ENCODE peak calls at places on chromosomes 2 and 18, in ten cellular contexts. One of them, this sample, is unnamed.

GRCh38 chr2:239596298-239596697 is 195.5 kb upstream of the HDAC4 start:
- DNase-seq in BJ: no peak
- DNase-seq in AG04449: no peak
- DNase-seq in psoas muscle: peak
- DNase-seq in GM12865: no peak
- DNase-seq in brain microvascular endothelial cell: no peak
- DNase-seq in small intestine: no peak
- DNase-seq in AG09309: no peak
- DNase-seq in astrocyte of the spinal cord: no peak
- DNase-seq in cardiac muscle cell: no peak
- DNase-seq in this sample: no peak

GRCh38 chr2:236663671-236664101 is 94.1 kb downstream of the ACKR3 start:
- DNase-seq in BJ: peak
- DNase-seq in AG04449: no peak
- DNase-seq in psoas muscle: peak
- DNase-seq in GM12865: no peak
- DNase-seq in brain microvascular endothelial cell: peak
- DNase-seq in small intestine: no peak
- DNase-seq in AG09309: no peak
- DNase-seq in astrocyte of the spinal cord: peak
- DNase-seq in cardiac muscle cell: peak
- DNase-seq in this sample: no peak

GRCh38 chr2:83006991-83007390 is 1452.1 kb downstream of the SUCLG1 start:
- DNase-seq in BJ: no peak
- DNase-seq in AG04449: no peak
- DNase-seq in psoas muscle: no peak
- DNase-seq in GM12865: no peak
- DNase-seq in brain microvascular endothelial cell: no peak
- DNase-seq in small intestine: no peak
- DNase-seq in AG09309: no peak
- DNase-seq in astrocyte of the spinal cord: peak
- DNase-seq in cardiac muscle cell: peak
- DNase-seq in this sample: no peak

GRCh38 chr2:191013617-191013875 is 425 bp downstream of the STAT1 start:
- DNase-seq in BJ: no peak
- DNase-seq in AG04449: no peak
- DNase-seq in psoas muscle: no peak
- DNase-seq in GM12865: no peak
- DNase-seq in brain microvascular endothelial cell: no peak
- DNase-seq in small intestine: no peak
- DNase-seq in AG09309: no peak
- DNase-seq in astrocyte of the spinal cord: no peak
- DNase-seq in cardiac muscle cell: peak
- DNase-seq in this sample: no peak

GRCh38 chr2:49259926-49260325 is 105.6 kb upstream of the FSHR start:
- DNase-seq in BJ: no peak
- DNase-seq in AG04449: no peak
- DNase-seq in psoas muscle: no peak
- DNase-seq in GM12865: no peak
- DNase-seq in brain microvascular endothelial cell: no peak
- DNase-seq in small intestine: no peak
- DNase-seq in AG09309: no peak
- DNase-seq in astrocyte of the spinal cord: no peak
- DNase-seq in cardiac muscle cell: peak
- DNase-seq in this sample: no peak

GRCh38 chr2:238449909-238450417 is 23.2 kb downstream of the ASB1 start:
- DNase-seq in BJ: no peak
- DNase-seq in AG04449: no peak
- DNase-seq in psoas muscle: peak
- DNase-seq in GM12865: no peak
- DNase-seq in brain microvascular endothelial cell: no peak
- DNase-seq in small intestine: no peak
- DNase-seq in AG09309: no peak
- DNase-seq in astrocyte of the spinal cord: no peak
- DNase-seq in cardiac muscle cell: peak
- DNase-seq in this sample: no peak

GRCh38 chr18:189254-189653 is 30.9 kb downstream of the USP14 start:
- DNase-seq in BJ: no peak
- DNase-seq in AG04449: no peak
- DNase-seq in psoas muscle: no peak
- DNase-seq in GM12865: no peak
- DNase-seq in brain microvascular endothelial cell: no peak
- DNase-seq in small intestine: no peak
- DNase-seq in AG09309: no peak
- DNase-seq in astrocyte of the spinal cord: no peak
- DNase-seq in cardiac muscle cell: no peak
- DNase-seq in this sample: no peak

GRCh38 chr2:172481507-172482262 is 54.3 kb downstream of the ITGA6 start:
- DNase-seq in BJ: no peak
- DNase-seq in AG04449: no peak
- DNase-seq in psoas muscle: no peak
- DNase-seq in GM12865: no peak
- DNase-seq in brain microvascular endothelial cell: no peak
- DNase-seq in small intestine: no peak
- DNase-seq in AG09309: no peak
- DNase-seq in astrocyte of the spinal cord: no peak
- DNase-seq in cardiac muscle cell: no peak
- DNase-seq in this sample: no peak

GRCh38 chr2:223970343-223971128 is 13.3 kb downstream of the MRPL44 start:
- DNase-seq in BJ: no peak
- DNase-seq in AG04449: no peak
- DNase-seq in psoas muscle: no peak
- DNase-seq in GM12865: peak
- DNase-seq in brain microvascular endothelial cell: peak
- DNase-seq in small intestine: peak
- DNase-seq in AG09309: no peak
- DNase-seq in astrocyte of the spinal cord: peak
- DNase-seq in cardiac muscle cell: peak
- DNase-seq in this sample: no peak

GRCh38 chr18:7821784-7822183 is 254.7 kb downstream of the PTPRM start:
- DNase-seq in BJ: no peak
- DNase-seq in AG04449: no peak
- DNase-seq in psoas muscle: no peak
- DNase-seq in GM12865: no peak
- DNase-seq in brain microvascular endothelial cell: no peak
- DNase-seq in small intestine: no peak
- DNase-seq in AG09309: no peak
- DNase-seq in astrocyte of the spinal cord: no peak
- DNase-seq in cardiac muscle cell: no peak
- DNase-seq in this sample: no peak

GRCh38 chr2:20052229-20052871 is 922 bp upstream of the LAPTM4A start:
- DNase-seq in BJ: no peak
- DNase-seq in AG04449: no peak
- DNase-seq in psoas muscle: no peak
- DNase-seq in GM12865: peak
- DNase-seq in brain microvascular endothelial cell: no peak
- DNase-seq in small intestine: peak
- DNase-seq in AG09309: no peak
- DNase-seq in astrocyte of the spinal cord: no peak
- DNase-seq in cardiac muscle cell: peak
- DNase-seq in this sample: peak
- H3K4me3 ChIP-seq in BJ: peak
- H3K4me3 ChIP-seq in AG04449: peak
- H3K4me3 ChIP-seq in psoas muscle: peak
- H3K4me3 ChIP-seq in GM12865: peak
- H3K4me3 ChIP-seq in brain microvascular endothelial cell: peak
- H3K4me3 ChIP-seq in small intestine: no peak
- H3K4me3 ChIP-seq in AG09309: peak
- H3K4me3 ChIP-seq in astrocyte of the spinal cord: peak
- H3K4me3 ChIP-seq in cardiac muscle cell: peak
- H3K4me3 ChIP-seq in this sample: peak

GRCh38 chr2:187224989-187225388 is 223.1 kb downstream of the CALCRL start:
- DNase-seq in BJ: no peak
- DNase-seq in AG04449: no peak
- DNase-seq in psoas muscle: no peak
- DNase-seq in GM12865: no peak
- DNase-seq in brain microvascular endothelial cell: no peak
- DNase-seq in small intestine: no peak
- DNase-seq in AG09309: no peak
- DNase-seq in astrocyte of the spinal cord: no peak
- DNase-seq in cardiac muscle cell: no peak
- DNase-seq in this sample: no peak

GRCh38 chr2:187215576-187216240 is 232.3 kb downstream of the CALCRL start:
- DNase-seq in BJ: peak
- DNase-seq in AG04449: no peak
- DNase-seq in psoas muscle: no peak
- DNase-seq in GM12865: no peak
- DNase-seq in brain microvascular endothelial cell: no peak
- DNase-seq in small intestine: no peak
- DNase-seq in AG09309: no peak
- DNase-seq in astrocyte of the spinal cord: peak
- DNase-seq in cardiac muscle cell: peak
- DNase-seq in this sample: no peak

DNA sequence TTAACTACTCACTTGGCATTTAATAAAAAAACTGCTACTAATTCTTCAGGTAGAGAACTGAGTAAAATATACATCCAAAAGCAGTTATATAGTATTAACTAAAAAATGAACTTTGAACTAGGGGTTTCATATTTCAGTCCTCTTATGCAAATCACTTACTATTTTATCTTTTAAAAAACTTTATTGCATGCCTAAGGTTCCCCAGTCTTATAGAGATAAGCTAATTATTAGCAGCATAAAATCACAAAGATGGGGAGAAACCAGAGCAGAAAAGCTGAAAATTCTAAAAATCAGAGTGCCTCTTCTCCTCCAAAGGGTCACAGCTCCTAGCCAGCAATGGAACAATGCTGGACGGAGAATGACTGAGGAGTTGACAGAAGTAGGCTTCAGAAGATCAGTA is 228.0 kb downstream of the CALCRL start:
- DNase-seq in BJ: no peak
- DNase-seq in AG04449: no peak
- DNase-seq in psoas muscle: no peak
- DNase-seq in GM12865: no peak
- DNase-seq in brain microvascular endothelial cell: no peak
- DNase-seq in small intestine: peak
- DNase-seq in AG09309: no peak
- DNase-seq in astrocyte of the spinal cord: no peak
- DNase-seq in cardiac muscle cell: no peak
- DNase-seq in this sample: no peak
- H3K4me3 ChIP-seq in BJ: no peak
- H3K4me3 ChIP-seq in AG04449: no peak
- H3K4me3 ChIP-seq in psoas muscle: no peak
- H3K4me3 ChIP-seq in GM12865: no peak
- H3K4me3 ChIP-seq in brain microvascular endothelial cell: no peak
- H3K4me3 ChIP-seq in small intestine: no peak
- H3K4me3 ChIP-seq in AG09309: no peak
- H3K4me3 ChIP-seq in astrocyte of the spinal cord: no peak
- H3K4me3 ChIP-seq in cardiac muscle cell: no peak
- H3K4me3 ChIP-seq in this sample: no peak

GRCh38 chr18:23501626-23502025 is 1.7 kb upstream of the RMC1 start:
- DNase-seq in BJ: no peak
- DNase-seq in AG04449: no peak
- DNase-seq in psoas muscle: no peak
- DNase-seq in GM12865: no peak
- DNase-seq in brain microvascular endothelial cell: no peak
- DNase-seq in small intestine: no peak
- DNase-seq in AG09309: no peak
- DNase-seq in astrocyte of the spinal cord: no peak
- DNase-seq in cardiac muscle cell: no peak
- DNase-seq in this sample: no peak

GRCh38 chr18:23502516-23503037 is 734 bp upstream of the RMC1 start:
- DNase-seq in BJ: no peak
- DNase-seq in AG04449: no peak
- DNase-seq in psoas muscle: no peak
- DNase-seq in GM12865: no peak
- DNase-seq in brain microvascular endothelial cell: no peak
- DNase-seq in small intestine: peak
- DNase-seq in AG09309: no peak
- DNase-seq in astrocyte of the spinal cord: no peak
- DNase-seq in cardiac muscle cell: no peak
- DNase-seq in this sample: no peak

GRCh38 chr18:23498062-23498582 is 5.2 kb upstream of the RMC1 start:
- DNase-seq in BJ: no peak
- DNase-seq in AG04449: no peak
- DNase-seq in psoas muscle: no peak
- DNase-seq in GM12865: no peak
- DNase-seq in brain microvascular endothelial cell: no peak
- DNase-seq in small intestine: no peak
- DNase-seq in AG09309: no peak
- DNase-seq in astrocyte of the spinal cord: no peak
- DNase-seq in cardiac muscle cell: no peak
- DNase-seq in this sample: no peak

GRCh38 chr18:23498877-23499570 is 4.3 kb upstream of the RMC1 start:
- DNase-seq in BJ: no peak
- DNase-seq in AG04449: peak
- DNase-seq in psoas muscle: peak
- DNase-seq in GM12865: peak
- DNase-seq in brain microvascular endothelial cell: peak
- DNase-seq in small intestine: peak
- DNase-seq in AG09309: peak
- DNase-seq in astrocyte of the spinal cord: peak
- DNase-seq in cardiac muscle cell: peak
- DNase-seq in this sample: no peak

DNA sequence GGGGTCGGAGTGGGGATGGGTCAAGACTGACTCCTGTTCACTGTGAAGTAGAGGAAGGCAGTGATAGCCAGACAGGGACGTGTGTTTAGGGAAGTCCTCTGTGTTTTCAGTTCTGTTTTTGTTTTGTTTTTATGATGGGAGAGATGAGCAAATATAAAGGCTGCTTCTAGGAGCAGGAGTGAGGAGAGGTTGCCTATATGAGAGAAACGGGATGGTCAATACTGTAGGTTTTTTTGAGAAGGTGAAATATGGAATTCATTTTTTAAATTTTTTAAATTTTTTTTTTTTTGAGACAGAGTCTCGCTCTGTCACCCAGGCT is 3.8 kb upstream of the RMC1 start:
- DNase-seq in BJ: no peak
- DNase-seq in AG04449: no peak
- DNase-seq in psoas muscle: no peak
- DNase-seq in GM12865: no peak
- DNase-seq in brain microvascular endothelial cell: no peak
- DNase-seq in small intestine: no peak
- DNase-seq in AG09309: no peak
- DNase-seq in astrocyte of the spinal cord: no peak
- DNase-seq in cardiac muscle cell: no peak
- DNase-seq in this sample: no peak
- H3K4me3 ChIP-seq in BJ: no peak
- H3K4me3 ChIP-seq in AG04449: no peak
- H3K4me3 ChIP-seq in psoas muscle: no peak
- H3K4me3 ChIP-seq in GM12865: no peak
- H3K4me3 ChIP-seq in brain microvascular endothelial cell: no peak
- H3K4me3 ChIP-seq in small intestine: no peak
- H3K4me3 ChIP-seq in AG09309: no peak
- H3K4me3 ChIP-seq in astrocyte of the spinal cord: no peak
- H3K4me3 ChIP-seq in cardiac muscle cell: no peak
- H3K4me3 ChIP-seq in this sample: no peak

DNA sequence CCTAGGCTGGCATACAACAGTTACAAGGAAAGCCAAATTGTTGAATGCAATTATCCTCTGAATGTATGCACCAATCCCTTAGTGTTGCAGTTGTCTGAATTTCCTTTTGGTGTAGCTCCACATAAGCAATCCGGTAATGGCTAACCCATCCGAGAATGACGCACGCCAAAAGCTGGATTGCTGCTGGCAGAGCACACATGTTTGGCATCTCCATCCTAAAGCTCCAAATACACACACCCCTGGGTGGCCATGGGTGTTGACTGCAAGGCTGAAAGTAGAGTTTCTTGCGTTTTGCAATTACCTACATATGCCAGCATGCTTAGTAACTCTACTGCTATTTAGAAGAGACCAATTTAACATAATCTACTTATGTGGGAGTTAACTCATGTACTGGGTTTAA is 53.1 kb downstream of the KCTD1 start:
- DNase-seq in BJ: no peak
- DNase-seq in AG04449: no peak
- DNase-seq in psoas muscle: peak
- DNase-seq in GM12865: no peak
- DNase-seq in brain microvascular endothelial cell: no peak
- DNase-seq in small intestine: no peak
- DNase-seq in AG09309: no peak
- DNase-seq in astrocyte of the spinal cord: no peak
- DNase-seq in cardiac muscle cell: no peak
- DNase-seq in this sample: no peak
- H3K4me3 ChIP-seq in BJ: no peak
- H3K4me3 ChIP-seq in AG04449: no peak
- H3K4me3 ChIP-seq in psoas muscle: no peak
- H3K4me3 ChIP-seq in GM12865: no peak
- H3K4me3 ChIP-seq in brain microvascular endothelial cell: no peak
- H3K4me3 ChIP-seq in small intestine: no peak
- H3K4me3 ChIP-seq in AG09309: no peak
- H3K4me3 ChIP-seq in astrocyte of the spinal cord: no peak
- H3K4me3 ChIP-seq in cardiac muscle cell: no peak
- H3K4me3 ChIP-seq in this sample: no peak